ENCODE peak calls at places on chromosomes 12 and 14, in ten cellular contexts. U is PC-9; X is suprapubic skin; J is transverse colon; T is H1; B is pancreas; V is heart left ventricle; E is CD4-positive, CD25-positive, alpha-beta regulatory T cell; G is CD8-positive, alpha-beta memory T cell; S is ovary. O is an unnamed sample. For H3K9me3, the result is how much of the 10 kb centered on the place peaks cover.

GRCh38 chr14:97299661-97300060 is 502.5 kb downstream of the VRK1 start:
- DNase-seq in E (no peak), B (no peak), J (no peak), S (no peak), T (no peak), X (no peak), G (peak), V (no peak), U (no peak), O (no peak)

GRCh38 chr14:21056520-21057163 is 980 bp upstream of the RNASE8 start:
- DNase-seq in E (no peak), T (no peak), B (no peak), S (no peak), J (peak), V (no peak), X (no peak), U (no peak), G (no peak), O (no peak)

GRCh38 chr14:70873627-70874026 is 33.6 kb upstream of the PCNX1 start:
- DNase-seq in T (no peak), U (no peak), S (no peak), V (no peak), E (no peak), B (no peak), G (no peak), X (no peak), J (no peak), O (no peak)

GRCh38 chr14:31884238-31884637 is 192.9 kb upstream of the ARHGAP5 start:
- DNase-seq in T (no peak), B (no peak), X (no peak), J (no peak), U (no peak), S (no peak), E (no peak), V (no peak), G (no peak), O (no peak)

GRCh38 chr12:78018146-78018910 is 187.6 kb downstream of the NAV3 start:
- DNase-seq in B (peak), T (no peak), G (no peak), E (no peak), V (no peak), X (no peak), J (no peak), S (no peak), U (no peak), O (no peak)

GRCh38 chr14:80005561-80005960 is 205.7 kb downstream of the DIO2 start:
- DNase-seq in S (no peak), B (no peak), X (no peak), E (no peak), J (no peak), T (no peak), U (no peak), V (no peak), G (no peak), O (no peak)

GRCh38 chr12:51139292-51139844 is 33.6 kb downstream of the TFCP2 start:
- DNase-seq in S (no peak), U (no peak), B (no peak), G (no peak), V (no peak), E (no peak), J (no peak), T (no peak), X (no peak), O (no peak)

GRCh38 chr12:123983822-123984485 is 10.9 kb downstream of the ZNF664 start:
- DNase-seq in V (peak), B (no peak), U (peak), X (no peak), E (peak), S (peak), T (no peak), J (peak), G (peak), O (peak)

GRCh38 chr14:24481622-24482324 is 26.3 kb downstream of the CMA1 start:
- DNase-seq in G (peak), X (no peak), V (peak), S (no peak), B (peak), T (peak), E (peak), U (peak), J (peak), O (no peak)

GRCh38 chr12:2922329-2922728 is 31.6 kb downstream of the TULP3 start:
- DNase-seq in U (no peak), V (no peak), S (no peak), E (no peak), X (no peak), G (no peak), B (no peak), T (no peak), J (no peak), O (no peak)

GRCh38 chr14:23115492-23115850 is 3.6 kb downstream of the CEBPE start:
- DNase-seq in U (no peak), T (no peak), E (no peak), X (no peak), G (no peak), B (no peak), V (no peak), J (no peak), S (no peak), O (no peak)

GRCh38 chr12:75722714-75723200 is 211.3 kb upstream of the KRR1 start:
- DNase-seq in G (no peak), E (no peak), B (no peak), S (peak), T (no peak), X (no peak), U (peak), V (peak), J (peak), O (no peak)

GRCh38 chr14:71242237-71242748 is 335.0 kb downstream of the PCNX1 start:
- DNase-seq in U (no peak), V (no peak), T (no peak), G (no peak), E (no peak), S (no peak), X (no peak), B (no peak), J (no peak), O (no peak)

DNA sequence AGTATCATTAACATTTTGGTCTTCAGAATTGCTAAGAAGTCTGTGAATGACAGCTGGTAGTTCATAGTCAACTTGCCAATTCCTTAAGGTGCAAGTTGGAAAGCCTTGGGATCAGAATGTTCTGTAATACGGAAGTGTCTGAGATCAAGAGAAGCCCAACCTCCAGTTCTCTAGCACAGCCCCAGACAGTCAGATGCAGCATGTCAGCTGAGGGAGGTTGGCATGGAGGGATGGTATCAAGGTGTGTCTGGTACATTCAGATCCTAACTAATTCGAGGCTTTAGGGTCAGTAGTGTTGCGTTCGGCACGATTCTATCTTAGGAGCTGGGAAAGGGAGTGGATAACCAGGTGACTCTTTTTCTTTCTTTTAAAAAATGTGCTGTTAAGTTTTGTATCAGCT is 38.3 kb downstream of the FNTB start:
- DNase-seq in S (no peak), E (no peak), B (no peak), J (no peak), V (no peak), T (no peak), G (no peak), U (no peak), X (no peak), O (no peak)
- H3K9me3 ChIP-seq in S (under half), E (under half), B (under half), J (under half), V (under half), T (under half), G (under half), U (under half), X (under half), O (under half)

GRCh38 chr12:94220804-94221203 is 72.4 kb downstream of the PLXNC1 start:
- DNase-seq in G (no peak), T (no peak), B (no peak), E (no peak), V (no peak), X (no peak), S (no peak), U (no peak), J (no peak), O (no peak)

GRCh38 chr12:94225924-94226630 is 77.7 kb downstream of the PLXNC1 start:
- DNase-seq in V (no peak), B (no peak), T (peak), J (no peak), S (no peak), X (no peak), U (no peak), E (no peak), G (no peak), O (no peak)

GRCh38 chr12:94225506-94225905 is 77.1 kb downstream of the PLXNC1 start:
- DNase-seq in X (no peak), T (no peak), S (no peak), V (no peak), B (no peak), E (no peak), G (no peak), U (no peak), J (no peak), O (no peak)

GRCh38 chr12:94219622-94220302 is 71.4 kb downstream of the PLXNC1 start:
- DNase-seq in U (no peak), T (no peak), G (no peak), J (no peak), V (no peak), S (no peak), B (no peak), X (no peak), E (no peak), O (no peak)

GRCh38 chr12:94222351-94222750 is 74.0 kb downstream of the PLXNC1 start:
- DNase-seq in U (no peak), G (no peak), T (no peak), V (no peak), E (no peak), S (no peak), X (no peak), B (no peak), J (no peak), O (no peak)
- H3K9me3 ChIP-seq in U (under half), G (under half), T (under half), V (under half), E (under half), S (under half), X (under half), B (under half), J (under half), O (under half)

GRCh38 chr14:36584167-36584811 is 1.9 kb upstream of the NKX2-8 start:
- DNase-seq in U (no peak), G (no peak), T (no peak), X (no peak), E (no peak), J (no peak), V (no peak), S (no peak), B (no peak), O (no peak)
- H3K9me3 ChIP-seq in U (under half), G (under half), T (under half), X (under half), E (under half), J (under half), V (under half), S (under half), B (under half), O (under half)

GRCh38 chr14:29273513-29273912 is 506.9 kb downstream of the FOXG1 start:
- DNase-seq in V (no peak), B (no peak), G (no peak), E (no peak), X (no peak), U (no peak), J (no peak), S (no peak), T (no peak), O (no peak)

GRCh38 chr14:29278301-29278700 is 511.7 kb downstream of the FOXG1 start:
- DNase-seq in E (no peak), B (no peak), X (no peak), S (no peak), J (no peak), T (no peak), V (no peak), U (no peak), G (no peak), O (no peak)

GRCh38 chr14:29271669-29272068 is 505.1 kb downstream of the FOXG1 start:
- DNase-seq in U (no peak), B (no peak), V (no peak), E (no peak), G (no peak), J (no peak), S (no peak), T (no peak), X (no peak), O (no peak)

DNA sequence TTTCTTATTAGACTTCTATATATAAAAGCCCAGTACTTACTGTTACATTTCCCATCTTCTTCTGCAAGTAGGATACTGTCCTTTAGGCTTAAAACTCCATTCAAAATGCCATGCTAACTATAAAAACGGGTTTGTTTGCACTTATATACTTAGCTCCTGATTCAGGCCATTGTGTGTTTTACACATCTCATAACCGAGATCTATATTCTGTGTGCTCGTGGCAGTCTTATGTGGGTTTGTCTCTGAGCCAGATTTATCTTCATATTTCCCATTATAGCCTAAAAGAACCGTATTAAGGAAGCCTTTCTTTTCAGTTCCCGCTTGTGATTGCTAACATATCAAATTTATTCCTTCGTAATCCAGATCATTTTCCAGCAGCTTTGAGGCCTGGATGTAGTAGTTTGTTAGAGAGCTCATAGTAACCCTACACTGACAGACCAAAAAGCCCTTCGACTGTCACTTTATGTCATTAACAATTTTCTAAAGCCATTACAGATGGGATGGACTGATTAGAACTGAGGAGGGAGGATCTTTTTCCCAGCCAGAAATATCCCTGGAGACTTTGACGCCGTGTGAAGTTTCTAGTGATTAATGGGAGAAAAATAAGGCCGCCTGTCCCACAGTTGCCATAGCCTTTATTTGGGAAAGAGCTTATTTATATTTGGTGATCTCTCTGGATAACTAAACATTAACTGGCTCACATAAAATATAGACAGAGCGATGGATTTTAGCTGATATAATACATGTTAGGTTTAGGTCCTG is 508.5 kb downstream of the FOXG1 start:
- DNase-seq in S (no peak), X (no peak), T (no peak), U (no peak), J (no peak), E (no peak), V (no peak), B (no peak), G (no peak), O (no peak)
- H3K9me3 ChIP-seq in S (under half), X (under half), T (under half), U (under half), J (under half), E (under half), V (under half), B (under half), G (under half), O (under half)

GRCh38 chr12:56867216-56867615 is 67.0 kb downstream of the SDR9C7 start:
- DNase-seq in U (no peak), E (no peak), S (no peak), G (no peak), X (no peak), T (no peak), J (no peak), B (no peak), V (no peak), O (no peak)
- H3K9me3 ChIP-seq in U (under half), E (under half), S (under half), G (under half), X (under half), T (half or more), J (under half), B (under half), V (under half), O (under half)

DNA sequence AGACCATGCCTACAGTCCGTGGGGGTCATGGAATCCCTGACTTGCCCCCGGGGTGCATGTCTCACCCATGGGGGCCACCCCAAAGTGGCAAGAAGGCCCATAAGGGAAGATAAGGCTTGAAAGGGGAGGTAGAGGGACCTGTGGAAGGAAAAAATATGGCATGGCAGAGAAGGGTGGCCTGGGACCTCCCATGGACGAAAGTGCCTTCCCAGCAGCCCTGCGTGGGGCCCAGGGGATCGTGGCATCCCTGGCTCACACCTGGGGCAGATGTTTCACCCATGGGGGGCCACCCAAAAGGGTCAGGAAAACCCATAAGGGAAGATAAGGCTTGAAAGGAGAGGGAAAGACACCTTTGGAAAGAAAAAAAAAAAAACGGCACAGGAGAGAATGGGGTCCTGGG is 264.6 kb downstream of the ALG10 start:
- DNase-seq in V (no peak), G (no peak), T (no peak), J (no peak), S (no peak), U (no peak), X (peak), B (no peak), E (no peak), O (no peak)
- H3K9me3 ChIP-seq in V (under half), G (under half), T (half or more), J (under half), S (under half), U (under half), X (under half), B (under half), E (half or more), O (under half)

DNA sequence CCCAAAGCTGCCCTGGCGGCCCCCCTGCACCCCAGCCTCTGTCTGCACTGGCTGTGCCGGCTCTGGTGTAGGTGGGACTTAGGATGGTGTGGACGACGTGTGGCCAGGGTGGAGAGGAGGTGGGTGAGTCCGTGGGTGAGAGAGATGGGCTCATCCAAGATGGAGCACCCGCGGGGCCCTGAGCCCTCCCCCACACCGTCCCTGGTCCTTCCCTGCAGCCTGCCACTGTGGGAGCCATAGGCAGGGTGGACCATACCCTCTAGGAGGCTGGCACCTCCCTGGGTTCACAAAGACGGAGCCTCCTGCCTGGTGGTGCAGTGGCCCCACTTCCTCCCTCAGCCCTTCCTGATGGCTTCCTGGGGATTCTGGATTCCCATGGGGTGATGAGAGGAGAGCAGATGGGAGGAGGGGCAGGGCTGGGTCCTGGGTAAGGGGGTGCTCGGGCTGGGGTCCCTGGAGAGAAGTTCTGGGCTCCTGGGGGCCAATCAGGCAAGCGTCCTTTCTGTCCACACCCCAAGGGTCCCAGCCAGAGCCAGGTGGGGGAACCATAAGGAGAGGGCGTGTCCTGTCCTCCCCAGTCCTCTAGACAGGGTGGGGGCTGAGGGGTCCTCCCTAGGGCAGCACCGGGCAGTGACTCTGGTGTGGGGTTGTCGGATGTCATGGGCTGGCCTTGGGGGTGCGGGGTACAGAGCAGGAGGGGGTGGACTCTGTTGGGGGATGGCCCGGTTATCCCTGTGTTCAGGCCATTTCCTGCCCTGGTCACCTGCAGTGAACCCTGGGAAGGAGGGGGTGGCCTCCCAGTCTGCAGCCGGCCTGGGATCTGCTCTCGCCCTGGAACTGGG is 384.8 kb downstream of the TMEM121 start:
- DNase-seq in X (no peak), T (no peak), V (no peak), B (no peak), U (no peak), S (no peak), J (no peak), E (no peak), G (no peak), O (no peak)
- H3K9me3 ChIP-seq in X (under half), T (half or more), V (under half), B (under half), U (under half), S (under half), J (under half), E (under half), G (under half), O (under half)